ENCODE peak calls at places on chromosomes 13 and 19, in seven cellular contexts. C is HEK293T; U is GF-D8; J is caudate nucleus; F is transverse colon; O is stimulated activated CD8-positive, alpha-beta memory T cell treated with anti-CD3 and anti-CD28 coated beads, Interleukin-4, amount 100 ng/mL, for 1 hour; Q is C1 segment of cervical spinal cord. L is an unnamed sample.

GRCh38 chr13:102798653-102799543 is at the start of the genes BIVM and POGLUT2:
- DNase-seq in F (peak; percentile 91), C (peak; percentile 77), J (peak; percentile 81), Q (peak; percentile 81), U (peak; percentile 82), O (no peak), L (peak; percentile 93)

GRCh38 chr13:100291626-100292025 is 202.7 kb downstream of the PCCA start:
- DNase-seq in U (no peak), C (no peak), Q (no peak), O (no peak), J (no peak), F (no peak), L (no peak)

GRCh38 chr13:96141032-96141431 is 51.1 kb downstream of the HS6ST3 start:
- DNase-seq in U (no peak), F (no peak), J (no peak), Q (no peak), C (no peak), O (no peak), L (peak; percentile 14)

GRCh38 chr13:96082640-96083039 is 7.3 kb upstream of the HS6ST3 start:
- DNase-seq in C (no peak), Q (no peak), U (no peak), F (no peak), J (no peak), O (no peak), L (no peak)

GRCh38 chr19:32817252-32817912 is 52.2 kb downstream of the SLC7A9 start:
- DNase-seq in U (no peak), C (no peak), J (no peak), Q (no peak), O (no peak), F (peak; percentile 15), L (no peak)

GRCh38 chr13:95437561-95437960 is 115.0 kb upstream of the CLDN10 start:
- DNase-seq in C (no peak), O (no peak), F (no peak), U (no peak), Q (no peak), J (no peak), L (peak; percentile 11)

GRCh38 chr13:61252213-61252612 is 163.4 kb downstream of the PCDH20 start:
- DNase-seq in O (no peak), U (no peak), Q (no peak), C (no peak), J (no peak), F (no peak), L (no peak)

GRCh38 chr13:23488442-23488841 is 54.9 kb upstream of the SACS start:
- DNase-seq in C (no peak), Q (no peak), U (peak; percentile 58), F (no peak), O (no peak), J (no peak), L (peak; percentile 84)

GRCh38 chr19:45138303-45138751 is 22.5 kb downstream of the NKPD1 start:
- DNase-seq in O (no peak), U (no peak), C (no peak), J (no peak), F (no peak), Q (no peak), L (no peak)

GRCh38 chr13:77386880-77387606 is 60.1 kb upstream of the MYCBP2 start:
- DNase-seq in J (no peak), Q (no peak), U (peak; percentile 49), C (no peak), F (no peak), O (no peak), L (peak; percentile 36)

GRCh38 chr19:2733930-2734588 is 5.8 kb downstream of the SLC39A3 start:
- DNase-seq in O (no peak), F (peak; percentile 55), U (no peak), C (no peak), J (no peak), Q (no peak), L (no peak)

GRCh38 chr19:14767466-14767971 is 10.8 kb downstream of the ADGRE2 start:
- DNase-seq in O (no peak), U (no peak), C (no peak), F (no peak), J (no peak), Q (no peak), L (no peak)

GRCh38 chr13:111411186-111411858 is 90.9 kb downstream of the TEX29 start:
- DNase-seq in Q (no peak), U (no peak), C (no peak), J (no peak), O (no peak), F (no peak), L (no peak)

GRCh38 chr13:50892162-50892944 is 17.2 kb upstream of the RNASEH2B start:
- DNase-seq in Q (no peak), J (no peak), F (peak; percentile 40), O (no peak), C (no peak), U (peak; percentile 88), L (no peak)

GRCh38 chr19:35715981-35716734 is 1.6 kb upstream of the KMT2B start:
- DNase-seq in Q (peak; percentile 23), F (no peak), C (peak; percentile 30), U (no peak), J (no peak), O (no peak), L (no peak)

GRCh38 chr19:23762884-23763711 is 4.4 kb upstream of the ZNF681 start:
- DNase-seq in O (peak; percentile 70), J (peak; percentile 43), C (no peak), U (peak; percentile 45), Q (peak; percentile 66), F (peak; percentile 93), L (no peak)

GRCh38 chr13:20127563-20128458 is 33.0 kb downstream of the GJA3 start:
- DNase-seq in C (peak; percentile 46), U (no peak), F (peak; percentile 77), O (no peak), Q (peak; percentile 51), J (peak; percentile 14), L (no peak)

GRCh38 chr13:46908511-46908910 is 11.7 kb upstream of the HTR2A start:
- DNase-seq in J (no peak), C (no peak), O (no peak), Q (no peak), U (no peak), F (no peak), L (peak; percentile 21)

GRCh38 chr13:87669379-87669978 is 1.7 kb upstream of the SLITRK5 start:
- DNase-seq in C (peak; percentile 46), J (no peak), O (no peak), F (no peak), U (no peak), Q (no peak), L (peak; percentile 44)

GRCh38 chr19:1041835-1042685 is 2.2 kb downstream of the ABCA7 start:
- DNase-seq in Q (no peak), C (no peak), U (no peak), J (no peak), O (no peak), F (peak; percentile 94), L (peak; percentile 44)

GRCh38 chr19:17385878-17386611 is 8.0 kb downstream of the CCDC194 start:
- DNase-seq in U (no peak), O (no peak), F (peak; percentile 68), Q (no peak), C (peak; percentile 77), J (no peak), L (peak; percentile 43)

GRCh38 chr13:79128158-79128557 is 277.9 kb downstream of the RBM26 start:
- DNase-seq in J (no peak), O (no peak), Q (no peak), F (no peak), U (no peak), C (no peak), L (peak; percentile 69)

GRCh38 chr19:45973564-45974338 is at the start of gene NOVA2:
- DNase-seq in U (no peak), C (peak; percentile 99), O (no peak), J (peak; percentile 67), Q (peak; percentile 49), F (peak; percentile 27), L (peak; percentile 62)

GRCh38 chr13:90585392-90585791 is 762.1 kb upstream of the MIR17HG start:
- DNase-seq in Q (no peak), O (no peak), F (no peak), U (no peak), C (no peak), J (no peak), L (no peak)

GRCh38 chr19:4911786-4912672 is 2.7 kb downstream of the UHRF1 start:
- DNase-seq in C (peak; percentile 60), U (no peak), J (peak; percentile 52), O (no peak), F (peak; percentile 64), Q (peak; percentile 48), L (peak; percentile 100)

GRCh38 chr13:53382008-53382407 is 353.4 kb downstream of the OLFM4 start:
- DNase-seq in O (no peak), J (no peak), F (no peak), C (no peak), U (no peak), Q (no peak), L (no peak)

GRCh38 chr19:43624933-43625332 is 5.5 kb upstream of the ZNF428 start:
- DNase-seq in F (peak; percentile 82), U (no peak), J (no peak), Q (no peak), C (no peak), O (peak; percentile 41), L (no peak)

GRCh38 chr13:107900775-107901174 is 314.6 kb downstream of the LIG4 start:
- DNase-seq in F (no peak), Q (no peak), U (no peak), O (no peak), J (no peak), C (no peak), L (no peak)

GRCh38 chr19:38381138-38381537 is 6.7 kb downstream of the GGN start:
- DNase-seq in Q (no peak), F (no peak), C (no peak), O (no peak), J (no peak), U (no peak), L (no peak)

GRCh38 chr19:16888629-16889371 is at the start of gene F2RL3:
- DNase-seq in C (no peak), Q (no peak), F (peak; percentile 70), U (peak; percentile 66), O (no peak), J (no peak), L (peak; percentile 44)

L was measured in A172.